ENCODE peak calls at places on chromosome 11, in six cellular contexts. V is GM23248, Y is HepG2, U is H9, P is MM.1S, F is mammary epithelial cell. B is an unnamed sample.

GRCh38 chr11:32433249-32434115 is 1.9 kb downstream of the WT1 start:
- DNase-seq in V (no peak), Y (no peak), U (no peak), P (no peak), F (no peak), B (no peak)

GRCh38 chr11:121965330-121965729 is 150.7 kb downstream of the BLID start:
- DNase-seq in V (peak; percentile 57), Y (no peak), U (no peak), P (no peak), F (peak; percentile 79), B (no peak)

GRCh38 chr11:96763244-96763643 is 373.4 kb downstream of the JRKL start:
- DNase-seq in V (no peak), Y (no peak), U (no peak), P (no peak), F (no peak), B (no peak)

GRCh38 chr11:124167852-124168251 is 15.3 kb upstream of the OR10D3 start:
- DNase-seq in V (no peak), Y (no peak), U (no peak), P (no peak), F (no peak), B (no peak)

GRCh38 chr11:27409060-27409459 is 46.0 kb upstream of the CCDC34 start:
- DNase-seq in V (no peak), Y (no peak), U (no peak), P (no peak), F (no peak), B (no peak)

GRCh38 chr11:3037041-3037944 is 19.9 kb downstream of the CARS1 start:
- DNase-seq in V (peak; percentile 86), Y (peak; percentile 66), U (peak; percentile 84), P (peak; percentile 53), F (peak; percentile 50), B (peak; percentile 91)

GRCh38 chr11:17275376-17276235 is 933 bp upstream of the NUCB2 start:
- DNase-seq in V (peak; percentile 34), Y (peak; percentile 48), U (no peak), P (no peak), F (peak; percentile 20), B (no peak)

GRCh38 chr11:67057410-67057757 is 737 bp downstream of the RHOD start:
- DNase-seq in V (peak; percentile 36), Y (no peak), U (no peak), P (no peak), F (peak; percentile 46), B (no peak)

GRCh38 chr11:77517226-77517625 is 43.3 kb upstream of the PAK1 start:
- DNase-seq in V (peak; percentile 13), Y (no peak), U (no peak), P (no peak), F (peak; percentile 25), B (no peak)

GRCh38 chr11:126115820-126116319 is 53.2 kb upstream of the CDON start:
- DNase-seq in V (peak; percentile 94), Y (peak; percentile 93), U (no peak), P (no peak), F (no peak), B (peak; percentile 90)

GRCh38 chr11:36638586-36638985 is 40.5 kb upstream of the RAG2 start:
- DNase-seq in V (no peak), Y (no peak), U (no peak), P (no peak), F (no peak), B (no peak)

GRCh38 chr11:105168457-105168856 is 28.9 kb upstream of the CARD18 start:
- DNase-seq in V (peak; percentile 67), Y (no peak), U (no peak), P (no peak), F (peak; percentile 28), B (no peak)

GRCh38 chr11:118843518-118843917 is 40.2 kb upstream of the CXCR5 start:
- DNase-seq in V (peak; percentile 6), Y (no peak), U (no peak), P (no peak), F (no peak), B (no peak)

GRCh38 chr11:120090411-120090810 is 47.5 kb downstream of the TRIM29 start:
- DNase-seq in V (no peak), Y (no peak), U (no peak), P (no peak), F (peak; percentile 14), B (no peak)

GRCh38 chr11:92838655-92839334 is 130.7 kb upstream of the MTNR1B start:
- DNase-seq in V (no peak), Y (no peak), U (peak; percentile 64), P (no peak), F (no peak), B (no peak)

GRCh38 chr11:363948-364761 is 5.1 kb upstream of the B4GALNT4 start:
- DNase-seq in V (peak; percentile 84), Y (peak; percentile 62), U (peak; percentile 87), P (peak; percentile 70), F (peak; percentile 83), B (peak; percentile 56)

GRCh38 chr11:122709042-122709760 is 53.7 kb downstream of the UBASH3B start:
- DNase-seq in V (peak; percentile 91), Y (no peak), U (no peak), P (no peak), F (peak; percentile 81), B (no peak)

GRCh38 chr11:45974806-45975205 is 52.4 kb downstream of the LARGE2 start:
- DNase-seq in V (peak; percentile 76), Y (no peak), U (no peak), P (no peak), F (no peak), B (no peak)

GRCh38 chr11:43517518-43517917 is 158.8 kb downstream of the TTC17 start:
- DNase-seq in V (peak; percentile 58), Y (no peak), U (no peak), P (no peak), F (peak; percentile 14), B (no peak)

GRCh38 chr11:107018274-107018901 is at the start of gene GUCY1A2:
- DNase-seq in V (peak; percentile 42), Y (no peak), U (peak; percentile 59), P (peak; percentile 51), F (no peak), B (peak; percentile 57)

GRCh38 chr11:20157768-20158167 is 2.5 kb downstream of the DBX1 start:
- DNase-seq in V (no peak), Y (no peak), U (no peak), P (no peak), F (no peak), B (no peak)

GRCh38 chr11:20156876-20157613 is 3.2 kb downstream of the DBX1 start:
- DNase-seq in V (no peak), Y (no peak), U (no peak), P (peak; percentile 15), F (no peak), B (no peak)

GRCh38 chr11:20154381-20154780 is 5.9 kb downstream of the DBX1 start:
- DNase-seq in V (peak; percentile 80), Y (no peak), U (peak; percentile 29), P (no peak), F (no peak), B (no peak)

GRCh38 chr11:20155683-20156279 is 4.5 kb downstream of the DBX1 start:
- DNase-seq in V (no peak), Y (no peak), U (peak; percentile 51), P (no peak), F (no peak), B (no peak)

DNA sequence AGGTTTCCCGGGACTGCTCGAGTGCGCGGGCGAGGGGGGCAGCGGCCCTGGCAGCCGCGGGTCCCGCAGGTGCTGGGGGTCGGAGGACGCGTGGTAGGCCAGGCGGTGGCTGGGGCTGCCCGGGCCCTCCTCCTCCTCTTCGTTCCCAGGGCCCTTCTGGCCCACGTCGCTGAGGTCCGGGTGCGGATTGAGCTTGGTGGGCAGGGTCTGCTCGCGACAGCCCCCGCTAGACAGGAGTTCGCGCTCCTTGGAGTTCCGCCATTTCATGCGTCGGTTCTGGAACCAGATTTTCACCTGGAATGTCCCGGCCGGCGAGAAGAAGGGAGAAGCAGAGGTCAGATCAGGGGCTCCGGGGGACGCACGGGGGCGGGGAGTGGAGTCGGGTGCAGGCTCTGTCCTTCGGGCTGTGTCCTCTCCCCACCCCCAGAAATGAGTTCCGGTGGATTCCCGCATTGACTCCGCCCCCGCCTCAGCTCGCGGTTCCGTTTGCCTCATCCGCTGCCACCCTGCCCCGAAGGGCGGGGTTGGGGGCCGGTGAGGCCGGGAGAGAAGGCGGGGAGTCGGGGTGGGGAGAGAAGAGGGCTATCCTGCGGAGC is 3.9 kb downstream of the DBX1 start:
- DNase-seq in V (no peak), Y (no peak), U (peak; percentile 86), P (no peak), F (no peak), B (no peak)
- H3K4me1 ChIP-seq in V (no peaks in the 10 kb centered on the region), Y (no peaks in the 10 kb centered on the region), U (no peaks in the 10 kb centered on the region), P (no peaks in the 10 kb centered on the region), F (no peaks in the 10 kb centered on the region), B (no peaks in the 10 kb centered on the region)

GRCh38 chr11:133388975-133389568 is 143.2 kb downstream of the OPCML start:
- DNase-seq in V (no peak), Y (no peak), U (no peak), P (no peak), F (no peak), B (no peak)

GRCh38 chr11:133386262-133386661 is 146.0 kb downstream of the OPCML start:
- DNase-seq in V (no peak), Y (no peak), U (no peak), P (no peak), F (no peak), B (no peak)

GRCh38 chr11:133384731-133385130 is 147.6 kb downstream of the OPCML start:
- DNase-seq in V (no peak), Y (no peak), U (no peak), P (no peak), F (no peak), B (no peak)

GRCh38 chr11:133386852-133387251 is 145.4 kb downstream of the OPCML start:
- DNase-seq in V (no peak), Y (no peak), U (no peak), P (no peak), F (no peak), B (no peak)

DNA sequence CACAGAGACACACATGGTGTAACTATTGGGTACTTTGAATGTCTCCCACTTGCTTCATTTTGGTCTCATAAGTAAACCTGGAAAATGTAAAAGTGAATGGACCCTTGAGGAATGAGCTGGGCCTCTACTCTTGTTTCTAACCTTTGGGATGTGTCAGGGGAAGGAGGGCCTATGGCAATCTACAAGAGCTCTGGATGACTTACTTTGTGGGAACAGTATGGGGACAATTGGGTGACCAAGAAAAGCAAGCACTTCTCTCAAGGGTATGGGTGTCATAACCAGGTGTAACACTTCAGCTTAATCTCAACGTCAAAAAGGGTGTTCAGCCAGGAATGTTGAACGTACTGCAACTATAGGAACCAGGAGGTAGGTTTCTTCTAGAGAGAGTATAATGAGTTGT is 144.0 kb downstream of the OPCML start:
- DNase-seq in V (no peak), Y (no peak), U (no peak), P (no peak), F (no peak), B (no peak)
- H2AFZ ChIP-seq in V (no peak overlapping the region), Y (no peak overlapping the region), U (no peak overlapping the region), P (no peak overlapping the region), F (no peak overlapping the region), B (no peak overlapping the region)

DNA sequence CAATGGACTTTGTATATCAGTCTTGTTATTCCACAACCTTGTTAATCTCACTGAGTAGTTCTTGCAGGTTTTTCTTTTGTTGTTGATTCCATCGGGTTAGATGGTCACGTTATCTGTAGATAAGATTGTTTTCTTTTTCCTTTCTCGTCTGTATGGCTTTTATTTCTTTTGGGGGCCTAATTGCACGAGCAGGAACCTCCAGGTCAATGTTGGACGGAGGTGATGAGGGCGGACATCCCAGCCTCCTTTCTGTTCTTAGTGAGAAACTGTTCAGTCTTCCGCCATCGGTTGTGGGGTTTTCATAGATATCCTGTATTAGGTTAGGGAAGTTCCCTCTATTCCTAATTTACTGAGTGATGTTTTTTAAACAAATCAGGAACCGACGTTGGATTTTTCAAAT is 4.8 kb upstream of the PRR33 start:
- DNase-seq in V (no peak), Y (no peak), U (no peak), P (no peak), F (no peak), B (no peak)
- H3K4me1 ChIP-seq in V (no peaks in the 10 kb centered on the region), Y (peaks cover 9% of the 10 kb centered on the region), U (no peaks in the 10 kb centered on the region), P (no peaks in the 10 kb centered on the region), F (no peaks in the 10 kb centered on the region), B (no peaks in the 10 kb centered on the region)

GRCh38 chr11:88656960-88657738 is 319.6 kb upstream of the CTSC start:
- DNase-seq in V (peak; percentile 2), Y (no peak), U (no peak), P (no peak), F (peak; percentile 20), B (no peak)
- H2AFZ ChIP-seq in V (peak overlapping the region; percentile 64), Y (no peak overlapping the region), U (no peak overlapping the region), P (no peak overlapping the region), F (peak overlapping the region; percentile 61), B (no peak overlapping the region)

B was measured in hepatocyte.